ENCODE peak calls at places on chromosomes 3 and 15, in ten cellular contexts. One of them, this sample, is unnamed.

GRCh38 chr15:91065505-91065904 is 34.6 kb upstream of the SV2B start:
- DNase-seq in left lung: no peak
- DNase-seq in ovary: no peak
- DNase-seq in lower lobe of right lung: no peak
- DNase-seq in spleen: no peak
- DNase-seq in OCI-LY7: no peak
- DNase-seq in GM23338: no peak
- DNase-seq in CD8-positive, alpha-beta T cell: no peak
- DNase-seq in foreskin fibroblast: no peak
- DNase-seq in A673: no peak
- DNase-seq in this sample: no peak

GRCh38 chr3:48215876-48216275 is 7.4 kb upstream of the CAMP start:
- DNase-seq in left lung: no peak
- DNase-seq in ovary: no peak
- DNase-seq in lower lobe of right lung: no peak
- DNase-seq in spleen: no peak
- DNase-seq in OCI-LY7: no peak
- DNase-seq in GM23338: no peak
- DNase-seq in CD8-positive, alpha-beta T cell: no peak
- DNase-seq in foreskin fibroblast: peak
- DNase-seq in A673: no peak
- DNase-seq in this sample: no peak

GRCh38 chr3:186529204-186529999 is 14.8 kb downstream of the CRYGS start:
- DNase-seq in left lung: no peak
- DNase-seq in ovary: no peak
- DNase-seq in lower lobe of right lung: no peak
- DNase-seq in spleen: no peak
- DNase-seq in OCI-LY7: peak
- DNase-seq in GM23338: peak
- DNase-seq in CD8-positive, alpha-beta T cell: no peak
- DNase-seq in foreskin fibroblast: no peak
- DNase-seq in A673: no peak
- DNase-seq in this sample: no peak

GRCh38 chr15:47384316-47384715 is 333.0 kb upstream of the SEMA6D start:
- DNase-seq in left lung: peak
- DNase-seq in ovary: peak
- DNase-seq in lower lobe of right lung: no peak
- DNase-seq in spleen: no peak
- DNase-seq in OCI-LY7: no peak
- DNase-seq in GM23338: peak
- DNase-seq in CD8-positive, alpha-beta T cell: no peak
- DNase-seq in foreskin fibroblast: peak
- DNase-seq in A673: peak
- DNase-seq in this sample: peak

GRCh38 chr3:42608586-42608985 is 8.1 kb downstream of the NKTR start:
- DNase-seq in left lung: no peak
- DNase-seq in ovary: no peak
- DNase-seq in lower lobe of right lung: no peak
- DNase-seq in spleen: no peak
- DNase-seq in OCI-LY7: no peak
- DNase-seq in GM23338: no peak
- DNase-seq in CD8-positive, alpha-beta T cell: no peak
- DNase-seq in foreskin fibroblast: no peak
- DNase-seq in A673: peak
- DNase-seq in this sample: peak

GRCh38 chr3:186609247-186609868 is 3.5 kb upstream of the AHSG start:
- DNase-seq in left lung: no peak
- DNase-seq in ovary: no peak
- DNase-seq in lower lobe of right lung: no peak
- DNase-seq in spleen: no peak
- DNase-seq in OCI-LY7: peak
- DNase-seq in GM23338: peak
- DNase-seq in CD8-positive, alpha-beta T cell: no peak
- DNase-seq in foreskin fibroblast: no peak
- DNase-seq in A673: no peak
- DNase-seq in this sample: no peak

GRCh38 chr3:143000525-143000924 is 845 bp upstream of the U2SURP start:
- DNase-seq in left lung: no peak
- DNase-seq in ovary: no peak
- DNase-seq in lower lobe of right lung: peak
- DNase-seq in spleen: no peak
- DNase-seq in OCI-LY7: no peak
- DNase-seq in GM23338: peak
- DNase-seq in CD8-positive, alpha-beta T cell: no peak
- DNase-seq in foreskin fibroblast: peak
- DNase-seq in A673: no peak
- DNase-seq in this sample: peak

GRCh38 chr3:53083496-53083895 is 37.6 kb upstream of the SFMBT1 start:
- DNase-seq in left lung: no peak
- DNase-seq in ovary: peak
- DNase-seq in lower lobe of right lung: no peak
- DNase-seq in spleen: no peak
- DNase-seq in OCI-LY7: no peak
- DNase-seq in GM23338: no peak
- DNase-seq in CD8-positive, alpha-beta T cell: no peak
- DNase-seq in foreskin fibroblast: peak
- DNase-seq in A673: peak
- DNase-seq in this sample: no peak

GRCh38 chr15:71651750-71652186 is 158.6 kb upstream of the NR2E3 start:
- DNase-seq in left lung: no peak
- DNase-seq in ovary: no peak
- DNase-seq in lower lobe of right lung: no peak
- DNase-seq in spleen: no peak
- DNase-seq in OCI-LY7: peak
- DNase-seq in GM23338: peak
- DNase-seq in CD8-positive, alpha-beta T cell: no peak
- DNase-seq in foreskin fibroblast: peak
- DNase-seq in A673: peak
- DNase-seq in this sample: peak

GRCh38 chr3:34106879-34107278 is 308.4 kb downstream of the PDCD6IP start:
- DNase-seq in left lung: no peak
- DNase-seq in ovary: no peak
- DNase-seq in lower lobe of right lung: no peak
- DNase-seq in spleen: no peak
- DNase-seq in OCI-LY7: peak
- DNase-seq in GM23338: peak
- DNase-seq in CD8-positive, alpha-beta T cell: no peak
- DNase-seq in foreskin fibroblast: no peak
- DNase-seq in A673: peak
- DNase-seq in this sample: peak

GRCh38 chr3:131221731-131222130 is 159.8 kb upstream of the NUDT16 start:
- DNase-seq in left lung: no peak
- DNase-seq in ovary: no peak
- DNase-seq in lower lobe of right lung: no peak
- DNase-seq in spleen: no peak
- DNase-seq in OCI-LY7: no peak
- DNase-seq in GM23338: no peak
- DNase-seq in CD8-positive, alpha-beta T cell: no peak
- DNase-seq in foreskin fibroblast: peak
- DNase-seq in A673: peak
- DNase-seq in this sample: peak

GRCh38 chr3:149472393-149472792 is 2.1 kb upstream of the TM4SF4 start:
- DNase-seq in left lung: no peak
- DNase-seq in ovary: no peak
- DNase-seq in lower lobe of right lung: no peak
- DNase-seq in spleen: no peak
- DNase-seq in OCI-LY7: no peak
- DNase-seq in GM23338: no peak
- DNase-seq in CD8-positive, alpha-beta T cell: no peak
- DNase-seq in foreskin fibroblast: peak
- DNase-seq in A673: no peak
- DNase-seq in this sample: no peak

GRCh38 chr15:52018244-52018643 is 775 bp upstream of the MAPK6 start:
- DNase-seq in left lung: no peak
- DNase-seq in ovary: no peak
- DNase-seq in lower lobe of right lung: no peak
- DNase-seq in spleen: no peak
- DNase-seq in OCI-LY7: no peak
- DNase-seq in GM23338: no peak
- DNase-seq in CD8-positive, alpha-beta T cell: no peak
- DNase-seq in foreskin fibroblast: no peak
- DNase-seq in A673: no peak
- DNase-seq in this sample: no peak
- H3K4me3 ChIP-seq in left lung: peak
- H3K4me3 ChIP-seq in ovary: no peak
- H3K4me3 ChIP-seq in lower lobe of right lung: peak
- H3K4me3 ChIP-seq in spleen: no peak
- H3K4me3 ChIP-seq in OCI-LY7: peak
- H3K4me3 ChIP-seq in GM23338: peak
- H3K4me3 ChIP-seq in CD8-positive, alpha-beta T cell: peak
- H3K4me3 ChIP-seq in foreskin fibroblast: peak
- H3K4me3 ChIP-seq in A673: peak
- H3K4me3 ChIP-seq in this sample: no peak

GRCh38 chr3:55484191-55484644 is 2.9 kb downstream of the WNT5A start:
- DNase-seq in left lung: no peak
- DNase-seq in ovary: peak
- DNase-seq in lower lobe of right lung: no peak
- DNase-seq in spleen: no peak
- DNase-seq in OCI-LY7: no peak
- DNase-seq in GM23338: peak
- DNase-seq in CD8-positive, alpha-beta T cell: no peak
- DNase-seq in foreskin fibroblast: no peak
- DNase-seq in A673: no peak
- DNase-seq in this sample: no peak
- H3K4me3 ChIP-seq in left lung: no peak
- H3K4me3 ChIP-seq in ovary: peak
- H3K4me3 ChIP-seq in lower lobe of right lung: no peak
- H3K4me3 ChIP-seq in spleen: peak
- H3K4me3 ChIP-seq in OCI-LY7: no peak
- H3K4me3 ChIP-seq in GM23338: peak
- H3K4me3 ChIP-seq in CD8-positive, alpha-beta T cell: no peak
- H3K4me3 ChIP-seq in foreskin fibroblast: peak
- H3K4me3 ChIP-seq in A673: peak
- H3K4me3 ChIP-seq in this sample: peak

DNA sequence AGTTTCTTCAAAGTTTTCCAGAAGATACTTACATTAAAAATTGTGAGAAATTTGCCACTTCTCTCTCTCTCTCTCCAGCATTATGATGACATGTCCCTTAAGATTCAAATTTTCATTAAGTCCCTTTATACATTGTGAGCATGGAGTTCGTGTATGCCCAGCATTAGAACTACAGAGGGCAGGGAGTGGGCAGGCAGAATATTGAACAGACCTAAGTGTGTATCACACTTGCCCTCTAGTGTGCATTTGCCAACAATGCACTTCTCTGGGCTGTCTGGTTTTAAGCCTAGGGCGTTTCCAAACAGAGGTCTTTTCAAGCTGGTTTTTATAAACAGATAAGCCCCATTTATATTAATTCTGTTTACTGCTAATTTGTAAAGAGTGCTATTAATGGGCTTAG is 28.3 kb upstream of the CMSS1 start:
- DNase-seq in left lung: no peak
- DNase-seq in ovary: peak
- DNase-seq in lower lobe of right lung: no peak
- DNase-seq in spleen: no peak
- DNase-seq in OCI-LY7: peak
- DNase-seq in GM23338: peak
- DNase-seq in CD8-positive, alpha-beta T cell: peak
- DNase-seq in foreskin fibroblast: peak
- DNase-seq in A673: peak
- DNase-seq in this sample: peak
- H3K4me3 ChIP-seq in left lung: no peak
- H3K4me3 ChIP-seq in ovary: no peak
- H3K4me3 ChIP-seq in lower lobe of right lung: no peak
- H3K4me3 ChIP-seq in spleen: no peak
- H3K4me3 ChIP-seq in OCI-LY7: no peak
- H3K4me3 ChIP-seq in GM23338: no peak
- H3K4me3 ChIP-seq in CD8-positive, alpha-beta T cell: no peak
- H3K4me3 ChIP-seq in foreskin fibroblast: no peak
- H3K4me3 ChIP-seq in A673: no peak
- H3K4me3 ChIP-seq in this sample: no peak

DNA sequence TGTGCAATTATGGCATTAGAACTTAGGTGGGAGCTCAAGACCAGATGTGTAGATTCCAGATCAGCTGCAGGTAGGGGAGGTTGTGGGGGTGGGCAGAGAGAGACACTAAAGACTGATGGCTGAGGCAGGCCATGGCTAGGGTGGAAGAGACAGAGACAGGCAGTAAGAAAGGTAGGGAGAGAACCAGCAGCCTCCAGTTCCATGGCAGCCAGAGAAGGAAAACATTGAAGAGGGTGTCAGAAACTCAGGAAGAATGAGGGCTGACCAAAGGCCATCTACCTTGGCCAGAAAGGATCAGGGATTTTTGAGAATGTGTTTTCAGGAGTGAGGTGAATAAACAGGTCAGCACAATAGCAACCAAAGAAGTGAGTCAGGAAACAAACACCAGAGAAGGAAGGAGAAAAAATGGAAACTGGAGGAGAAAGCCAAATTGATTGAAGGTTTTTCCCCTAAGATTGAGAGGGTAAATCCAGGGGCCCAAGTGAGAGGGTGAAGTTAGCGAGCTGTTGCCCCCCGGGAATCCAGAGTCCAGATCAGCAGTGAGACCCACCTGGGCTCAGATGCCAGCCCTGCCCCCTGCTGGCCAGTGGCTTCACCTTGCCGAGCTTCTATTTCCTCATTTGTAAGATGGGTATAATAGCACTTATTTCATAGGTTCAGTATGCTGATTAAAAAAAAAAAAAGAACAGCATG is 41.0 kb downstream of the ABHD2 start:
- DNase-seq in left lung: peak
- DNase-seq in ovary: peak
- DNase-seq in lower lobe of right lung: peak
- DNase-seq in spleen: peak
- DNase-seq in OCI-LY7: peak
- DNase-seq in GM23338: peak
- DNase-seq in CD8-positive, alpha-beta T cell: peak
- DNase-seq in foreskin fibroblast: no peak
- DNase-seq in A673: peak
- DNase-seq in this sample: no peak
- H3K4me3 ChIP-seq in left lung: no peak
- H3K4me3 ChIP-seq in ovary: no peak
- H3K4me3 ChIP-seq in lower lobe of right lung: no peak
- H3K4me3 ChIP-seq in spleen: no peak
- H3K4me3 ChIP-seq in OCI-LY7: no peak
- H3K4me3 ChIP-seq in GM23338: no peak
- H3K4me3 ChIP-seq in CD8-positive, alpha-beta T cell: no peak
- H3K4me3 ChIP-seq in foreskin fibroblast: no peak
- H3K4me3 ChIP-seq in A673: no peak
- H3K4me3 ChIP-seq in this sample: no peak